ENCODE peak calls at places on chromosomes 12 and 14, in six cellular contexts. N, D, M, W, R and O are unnamed samples.

GRCh38 chr12:122203301-122203967 is at the start of gene B3GNT4:
- DNase-seq in M (peak), R (peak), N (peak), W (no peak), D (no peak), O (peak)

GRCh38 chr12:2540535-2540941 is 254.2 kb upstream of the FKBP4 start:
- DNase-seq in D (no peak), M (no peak), R (no peak), W (no peak), N (no peak), O (no peak)

GRCh38 chr14:74963705-74964271 is 8.4 kb upstream of the PGF start:
- DNase-seq in M (no peak), R (no peak), W (no peak), D (no peak), N (no peak), O (no peak)

GRCh38 chr12:113196996-113197395 is 11.5 kb downstream of the RITA1 start:
- DNase-seq in N (peak), R (peak), D (peak), M (peak), W (no peak), O (peak)

GRCh38 chr12:115740586-115741155 is 536.8 kb downstream of the MED13L start:
- DNase-seq in W (no peak), N (no peak), R (no peak), M (no peak), D (no peak), O (no peak)

GRCh38 chr14:49926803-49927202 is 33.9 kb downstream of the ARF6 start:
- DNase-seq in W (no peak), D (no peak), R (no peak), N (no peak), M (no peak), O (no peak)

GRCh38 chr12:20963762-20964161 is 153.3 kb downstream of the SLCO1B3 start:
- DNase-seq in W (no peak), D (no peak), N (no peak), R (no peak), M (no peak), O (no peak)

GRCh38 chr14:103713304-103714062 is 1.8 kb downstream of the XRCC3 start:
- DNase-seq in W (no peak), D (no peak), M (peak), N (no peak), R (no peak), O (no peak)

GRCh38 chr14:104252256-104253215 is 114.1 kb downstream of the KIF26A start:
- DNase-seq in N (no peak), D (no peak), W (no peak), R (no peak), M (no peak), O (no peak)

GRCh38 chr12:62006076-62006732 is 254.0 kb upstream of the USP15 start:
- DNase-seq in M (peak), N (peak), R (peak), D (peak), W (no peak), O (peak)

GRCh38 chr12:100752841-100753240 is 41.7 kb upstream of the ANO4 start:
- DNase-seq in N (no peak), D (no peak), R (no peak), M (no peak), W (no peak), O (no peak)

GRCh38 chr12:18799561-18799960 is 61.6 kb downstream of the CAPZA3 start:
- DNase-seq in N (no peak), W (no peak), D (no peak), M (no peak), R (peak), O (no peak)

GRCh38 chr12:88418856-88419497 is 161.3 kb downstream of the KITLG start:
- DNase-seq in N (no peak), W (no peak), M (no peak), R (no peak), D (no peak), O (no peak)
- TF ChIP-seq JUN in N (no peak), W (no peak), M (no peak), R (no peak), D (no peak), O (no peak)

DNA sequence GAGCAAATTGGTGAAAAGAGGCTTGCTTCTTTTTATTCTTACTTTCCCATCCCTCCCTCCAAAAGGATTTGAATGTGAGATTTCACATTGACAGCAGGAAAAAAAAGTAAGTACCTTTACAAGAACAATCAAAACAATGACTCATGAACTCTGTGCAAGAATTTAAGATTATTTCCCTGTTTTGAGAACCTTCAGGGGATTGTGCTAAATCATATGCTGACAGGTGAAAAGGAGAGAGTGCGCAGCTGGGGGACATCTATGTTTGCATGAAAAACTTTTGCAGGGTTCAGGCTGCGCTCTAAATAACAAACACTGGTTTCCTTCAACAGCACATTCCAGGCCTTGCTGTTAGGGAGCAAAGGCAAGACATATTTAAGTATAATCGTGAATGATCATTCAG is 27.3 kb downstream of the RERG start:
- DNase-seq in N (no peak), M (no peak), W (no peak), D (no peak), R (peak), O (no peak)
- TF ChIP-seq JUN in N (no peak), M (no peak), W (no peak), D (no peak), R (no peak), O (no peak)

GRCh38 chr14:91230363-91231035 is 14.0 kb downstream of the GPR68 start:
- DNase-seq in M (no peak), N (no peak), D (no peak), R (no peak), W (no peak), O (no peak)
- TF ChIP-seq JUN in M (no peak), N (no peak), D (no peak), R (no peak), W (no peak), O (no peak)

GRCh38 chr12:52975820-52976573 is 27.1 kb downstream of the KRT18 start:
- DNase-seq in M (no peak), W (no peak), R (peak), D (peak), N (no peak), O (peak)
- TF ChIP-seq JUN in M (no peak), W (no peak), R (no peak), D (no peak), N (peak), O (no peak)

GRCh38 chr14:72906879-72907278 is 13.0 kb upstream of the DPF3 start:
- DNase-seq in R (no peak), M (no peak), W (no peak), D (no peak), N (no peak), O (no peak)
- TF ChIP-seq JUN in R (no peak), M (no peak), W (no peak), D (no peak), N (no peak), O (no peak)

GRCh38 chr14:87055007-87055406 is 938.0 kb downstream of the GALC start:
- DNase-seq in D (no peak), R (no peak), W (no peak), M (no peak), N (no peak), O (no peak)

GRCh38 chr14:87046960-87047359 is 946.0 kb downstream of the GALC start:
- DNase-seq in M (no peak), W (no peak), D (no peak), R (no peak), N (no peak), O (no peak)

GRCh38 chr14:87045956-87046355 is 947.0 kb downstream of the GALC start:
- DNase-seq in N (no peak), D (no peak), R (no peak), M (no peak), W (no peak), O (no peak)

GRCh38 chr14:87052646-87053225 is 940.2 kb downstream of the GALC start:
- DNase-seq in D (no peak), N (no peak), W (no peak), M (no peak), R (no peak), O (no peak)

GRCh38 chr14:87049886-87050820 is 942.8 kb downstream of the GALC start:
- DNase-seq in N (peak), R (no peak), M (peak), D (peak), W (peak), O (peak)
- TF ChIP-seq JUN in N (no peak), R (no peak), M (no peak), D (no peak), W (no peak), O (no peak)